ENCODE peak calls at places on chromosomes 4 and X, in ten cellular contexts. Z is left ventricle myocardium inferior; J is ascending aorta; S is CD8-positive, alpha-beta T cell; T is mesendoderm; M is sigmoid colon; A is lower lobe of right lung; B is colonic mucosa; D is lung; G is endodermal cell. F is an unnamed sample.

GRCh38 chr4:139814285-139815015 is 148.8 kb downstream of the MGST2 start:
- DNase-seq in Z (no peak), J (no peak), S (no peak), T (no peak), M (no peak), A (no peak), B (no peak), D (peak; percentile 36), G (no peak), F (peak; percentile 69)

GRCh38 chr4:41024556-41025491 is 189.5 kb downstream of the APBB2 start:
- DNase-seq in Z (no peak), J (no peak), S (no peak), T (peak; percentile 64), M (no peak), A (no peak), B (no peak), D (no peak), G (no peak), F (no peak)

GRCh38 chr4:139599594-139600374 is 43.8 kb upstream of the SETD7 start:
- DNase-seq in Z (no peak), J (no peak), S (no peak), T (no peak), M (no peak), A (no peak), B (no peak), D (no peak), G (no peak), F (no peak)

GRCh38 chrX:9829308-9830267 is 43.4 kb downstream of the SHROOM2 start:
- DNase-seq in Z (no peak), J (no peak), S (no peak), T (no peak), M (no peak), A (no peak), B (no peak), D (no peak), G (no peak), F (no peak)

GRCh38 chrX:40314070-40314469 is 216.3 kb upstream of the BCOR start:
- DNase-seq in Z (no peak), J (no peak), S (no peak), T (peak; percentile 68), M (no peak), A (no peak), B (no peak), D (no peak), G (peak; percentile 89), F (no peak)

GRCh38 chrX:666762-667161 is 36.2 kb downstream of the SHOX start:
- DNase-seq in Z (no peak), J (no peak), S (no peak), T (peak; percentile 78), M (peak; percentile 7), A (no peak), B (no peak), D (no peak), G (peak; percentile 61), F (no peak)

GRCh38 chrX:33133320-33133719 is 78.0 kb downstream of the DMD start:
- DNase-seq in Z (no peak), J (no peak), S (no peak), T (no peak), M (no peak), A (no peak), B (no peak), D (no peak), G (no peak), F (no peak)

GRCh38 chr4:15015170-15015569 is 12.9 kb downstream of the CPEB2 start:
- DNase-seq in Z (no peak), J (no peak), S (no peak), T (no peak), M (no peak), A (no peak), B (no peak), D (no peak), G (no peak), F (no peak)

GRCh38 chr4:124455671-124456070 is 256.9 kb downstream of the ANKRD50 start:
- DNase-seq in Z (no peak), J (no peak), S (no peak), T (no peak), M (no peak), A (no peak), B (no peak), D (no peak), G (no peak), F (no peak)
- H3K4me3 ChIP-seq in Z (no peak overlapping the region), J (no peak overlapping the region), S (no peak overlapping the region), T (no peak overlapping the region), M (no peak overlapping the region), A (no peak overlapping the region), B (no peak overlapping the region), D (no peak overlapping the region), G (no peak overlapping the region), F (no peak overlapping the region)

GRCh38 chr4:150248181-150248580 is 169.9 kb downstream of the DCLK2 start:
- DNase-seq in Z (no peak), J (no peak), S (no peak), T (no peak), M (no peak), A (no peak), B (no peak), D (no peak), G (no peak), F (no peak)

GRCh38 chr4:150242820-150243458 is 164.7 kb downstream of the DCLK2 start:
- DNase-seq in Z (no peak), J (no peak), S (no peak), T (peak; percentile 69), M (no peak), A (no peak), B (no peak), D (no peak), G (peak; percentile 84), F (no peak)

GRCh38 chr4:150240011-150240410 is 161.8 kb downstream of the DCLK2 start:
- DNase-seq in Z (no peak), J (no peak), S (no peak), T (no peak), M (no peak), A (no peak), B (no peak), D (no peak), G (peak; percentile 17), F (no peak)

GRCh38 chr4:150243932-150244331 is 165.7 kb downstream of the DCLK2 start:
- DNase-seq in Z (no peak), J (no peak), S (no peak), T (no peak), M (no peak), A (no peak), B (no peak), D (no peak), G (no peak), F (no peak)

DNA sequence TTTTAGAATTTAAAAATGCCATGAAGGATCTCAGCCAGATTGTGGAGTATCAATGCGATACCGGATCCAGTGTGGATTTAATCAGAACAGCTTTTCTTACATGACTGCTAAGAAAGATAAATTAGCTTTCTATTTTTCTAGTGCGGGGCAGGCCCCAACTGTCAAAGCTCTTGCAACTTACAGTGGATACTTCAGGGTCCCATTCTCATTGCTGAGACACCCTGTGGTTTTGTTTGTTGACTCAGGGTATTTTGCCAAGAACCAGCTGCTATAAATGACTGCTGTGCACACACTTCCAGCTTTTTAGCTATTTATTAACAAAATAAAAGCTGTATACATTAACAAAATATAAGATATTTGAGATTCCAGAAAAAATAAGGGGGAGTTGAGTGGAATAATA is 166.4 kb downstream of the DCLK2 start:
- DNase-seq in Z (no peak), J (no peak), S (no peak), T (no peak), M (no peak), A (no peak), B (no peak), D (no peak), G (no peak), F (no peak)
- H3K27ac ChIP-seq in Z (no peak overlapping the region), J (peak overlapping the region; percentile 58), S (no peak overlapping the region), T (no peak overlapping the region), M (no peak overlapping the region), A (no peak overlapping the region), B (no peak overlapping the region), D (no peak overlapping the region), G (no peak overlapping the region), F (no peak overlapping the region)

GRCh38 chr4:168437192-168437938 is 42.9 kb downstream of the DDX60L start:
- DNase-seq in Z (no peak), J (no peak), S (no peak), T (no peak), M (no peak), A (no peak), B (no peak), D (no peak), G (no peak), F (no peak)

GRCh38 chr4:168441412-168441811 is 38.9 kb downstream of the DDX60L start:
- DNase-seq in Z (no peak), J (no peak), S (no peak), T (no peak), M (no peak), A (no peak), B (no peak), D (no peak), G (no peak), F (no peak)

GRCh38 chr4:168434993-168435392 is 45.3 kb downstream of the DDX60L start:
- DNase-seq in Z (no peak), J (no peak), S (no peak), T (no peak), M (no peak), A (no peak), B (no peak), D (no peak), G (no peak), F (no peak)

GRCh38 chr4:168440442-168441264 is 39.6 kb downstream of the DDX60L start:
- DNase-seq in Z (no peak), J (no peak), S (no peak), T (peak; percentile 71), M (no peak), A (no peak), B (no peak), D (no peak), G (no peak), F (no peak)
- H3K36me3 ChIP-seq in Z (peaks cover 54% of the 10 kb centered on the region), J (no peaks in the 10 kb centered on the region), S (peaks cover 18% of the 10 kb centered on the region), T (no peaks in the 10 kb centered on the region), M (peaks cover 36% of the 10 kb centered on the region), A (peaks cover 50% of the 10 kb centered on the region), B (no peaks in the 10 kb centered on the region), D (peaks cover 6% of the 10 kb centered on the region), G (no peaks in the 10 kb centered on the region), F (no peaks in the 10 kb centered on the region)

DNA sequence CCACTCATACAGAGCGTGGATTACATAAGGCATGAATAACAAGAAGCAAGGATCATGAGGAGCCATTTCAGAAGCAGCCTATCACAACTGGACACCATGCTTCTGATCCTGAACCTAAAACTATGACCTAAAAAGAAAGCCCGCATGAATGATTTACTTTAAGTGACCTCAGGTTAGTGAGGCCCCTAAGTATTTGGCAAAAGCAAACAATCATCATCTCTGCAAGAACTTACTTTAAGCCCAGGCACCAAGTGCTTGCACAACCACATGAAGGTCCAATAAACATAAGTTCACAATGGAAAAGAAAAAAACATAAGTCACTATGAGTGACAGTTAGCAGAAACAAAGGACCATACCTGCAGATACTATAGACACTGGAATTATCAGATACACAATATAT is 7.9 kb upstream of the MBTPS2 start:
- DNase-seq in Z (no peak), J (no peak), S (no peak), T (no peak), M (no peak), A (no peak), B (no peak), D (no peak), G (no peak), F (no peak)
- H3K4me3 ChIP-seq in Z (no peak overlapping the region), J (no peak overlapping the region), S (no peak overlapping the region), T (no peak overlapping the region), M (no peak overlapping the region), A (no peak overlapping the region), B (no peak overlapping the region), D (no peak overlapping the region), G (no peak overlapping the region), F (no peak overlapping the region)

F was measured in adrenal gland.